ENCODE peak calls at places on chromosomes 11 and 22, in five cellular contexts. H, U, F, G and J are unnamed samples.

GRCh38 chr22:48772286-48772907 is 1055.3 kb downstream of the BRD1 start:
- DNase-seq in H (no peak), U (no peak), G (no peak), F (no peak), J (no peak)

GRCh38 chr11:43951231-43951630 is 8.8 kb downstream of the C11orf96 start:
- DNase-seq in U (peak), G (no peak), F (no peak), H (no peak), J (no peak)

GRCh38 chr22:42646569-42647525 is 2.3 kb downstream of the CYB5R3 start:
- DNase-seq in H (no peak), G (no peak), U (peak), F (no peak), J (no peak)

GRCh38 chr11:8357505-8357888 is 93.8 kb upstream of the LMO1 start:
- DNase-seq in U (no peak), H (no peak), G (no peak), F (no peak), J (no peak)

GRCh38 chr22:42697542-42698013 is 23.1 kb downstream of the A4GALT start:
- DNase-seq in G (peak), F (no peak), H (no peak), U (no peak), J (no peak)

GRCh38 chr11:76107946-76108345 is 98.4 kb downstream of the WNT11 start:
- DNase-seq in U (no peak), G (no peak), F (no peak), H (peak), J (no peak)

GRCh38 chr11:89381094-89381493 is 110.1 kb downstream of the NOX4 start:
- DNase-seq in H (no peak), U (no peak), G (no peak), F (no peak), J (no peak)

GRCh38 chr22:25451480-25452114 is 112.9 kb upstream of the GRK3 start:
- DNase-seq in G (no peak), F (no peak), U (no peak), H (no peak), J (no peak)

GRCh38 chr11:122173587-122173986 is 57.6 kb upstream of the BLID start:
- DNase-seq in F (no peak), H (no peak), U (no peak), G (no peak), J (no peak)

GRCh38 chr11:23732026-23732425 is 764.8 kb upstream of the LUZP2 start:
- DNase-seq in G (peak), U (no peak), H (no peak), F (no peak), J (no peak)

GRCh38 chr11:11977206-11977938 is 31.1 kb downstream of the DKK3 start:
- DNase-seq in U (no peak), G (no peak), F (no peak), H (no peak), J (no peak)

GRCh38 chr11:32440920-32441319 is 5.6 kb upstream of the WT1 start:
- DNase-seq in G (no peak), F (no peak), H (no peak), U (no peak), J (no peak)
- TF ChIP-seq TAF1 in G (no peak), F (no peak), H (no peak), U (no peak), J (no peak)

DNA sequence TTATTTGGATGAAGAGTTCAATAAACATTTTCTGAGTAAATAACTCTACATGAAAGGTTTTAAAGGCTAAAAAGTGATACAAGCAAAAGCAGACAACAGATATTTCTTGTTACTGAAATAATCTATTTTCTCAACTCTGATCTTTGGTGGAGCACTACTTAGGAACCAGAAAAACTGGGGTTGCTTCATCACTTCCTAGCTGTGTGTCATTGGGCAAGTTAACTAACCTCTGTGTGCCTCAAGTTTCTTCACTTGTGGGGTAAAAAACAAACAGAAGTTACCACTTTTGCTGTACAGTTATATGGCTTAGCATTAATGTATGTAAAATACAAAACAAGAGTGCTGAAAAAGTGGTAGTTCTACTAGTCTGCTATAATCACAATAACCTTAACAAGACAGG is 5.6 kb downstream of the MAPK1 start:
- DNase-seq in H (no peak), F (no peak), G (no peak), U (no peak), J (no peak)
- H3K4me2 ChIP-seq in H (no peak), F (no peak), G (peak), U (no peak), J (peak)

DNA sequence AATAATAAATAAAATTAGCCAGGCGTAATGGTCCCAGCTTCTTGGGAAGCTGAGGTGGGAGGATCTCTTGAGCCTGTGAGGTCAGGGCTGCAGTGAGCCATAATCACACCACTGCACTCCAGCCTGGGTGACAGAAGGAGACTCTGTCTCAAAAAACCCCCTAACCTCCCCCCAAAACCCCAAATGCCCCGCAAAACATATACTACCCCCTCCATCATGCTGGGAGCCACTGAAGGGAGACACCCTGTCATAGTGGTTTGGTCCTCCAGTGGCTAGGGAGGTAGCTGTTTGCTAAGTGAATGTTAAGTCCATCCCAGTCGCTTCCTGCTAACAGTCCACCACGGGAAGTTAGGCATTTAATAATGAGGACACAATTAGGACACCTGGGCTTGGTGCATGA is 125.0 kb downstream of the ABTB2 start:
- DNase-seq in H (no peak), G (no peak), U (no peak), F (no peak), J (no peak)
- H3K9ac ChIP-seq in H (no peak), G (no peak), U (no peak), F (no peak), J (no peak)

GRCh38 chr22:44683237-44683636 is 18.8 kb upstream of the PRR5 start:
- DNase-seq in F (no peak), H (no peak), G (no peak), U (no peak), J (peak)
- TF ChIP-seq TAF1 in F (no peak), H (no peak), G (no peak), U (no peak), J (no peak)

DNA sequence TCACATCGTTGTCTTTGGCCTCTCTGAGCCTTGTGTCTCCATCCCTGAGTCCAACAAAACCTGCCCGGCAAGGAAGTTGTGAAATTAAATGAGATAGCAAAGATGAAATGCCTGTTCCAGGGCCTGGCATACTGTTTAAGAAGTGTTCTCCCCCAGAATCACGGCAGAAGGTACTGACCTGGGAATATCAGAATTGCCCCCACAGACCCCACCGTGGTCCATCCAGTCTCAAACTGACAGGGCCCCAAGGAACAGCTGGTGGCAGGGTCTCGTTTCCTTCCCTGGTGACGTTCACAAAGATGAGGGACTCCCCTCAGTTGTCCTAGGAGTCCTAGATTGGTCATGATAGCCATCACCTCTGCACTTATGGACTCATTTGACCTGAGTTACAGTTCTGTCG is 1.8 kb downstream of the PRDM11 start:
- DNase-seq in F (no peak), U (no peak), H (no peak), G (no peak), J (no peak)
- H3K4me2 ChIP-seq in F (peak), U (no peak), H (peak), G (peak), J (no peak)

GRCh38 chr22:21816787-21817496 is 50.5 kb downstream of the MAPK1 start:
- DNase-seq in U (peak), H (peak), F (no peak), G (no peak), J (peak)
- H3K9ac ChIP-seq in U (peak), H (peak), F (no peak), G (no peak), J (peak)